ENCODE peak calls at places on chromosomes 6 and 20, in five cellular contexts. S is A549, Q is astrocyte of the cerebellum, L is IMR-90, B is PC-3. D is an unnamed sample.

GRCh38 chr6:77450924-77451323 is 12.4 kb downstream of the HTR1B start:
- DNase-seq in S (no peak), Q (no peak), L (peak), B (no peak), D (peak)

GRCh38 chr6:15247214-15247749 is 1.4 kb downstream of the JARID2 start:
- DNase-seq in S (no peak), Q (no peak), L (no peak), B (no peak), D (peak)

GRCh38 chr6:31076611-31077010 is 35.8 kb downstream of the C6orf15 start:
- DNase-seq in S (no peak), Q (no peak), L (no peak), B (no peak), D (no peak)

GRCh38 chr20:13739726-13740649 is 44.7 kb downstream of the ESF1 start:
- DNase-seq in S (no peak), Q (no peak), L (no peak), B (no peak), D (no peak)

GRCh38 chr20:45463113-45463512 is 6.4 kb upstream of the WFDC2 start:
- DNase-seq in S (no peak), Q (no peak), L (no peak), B (no peak), D (no peak)

GRCh38 chr6:107706516-107706915 is 117.6 kb downstream of the SCML4 start:
- DNase-seq in S (no peak), Q (no peak), L (no peak), B (no peak), D (no peak)

GRCh38 chr6:14129572-14129971 is 12.0 kb downstream of the CD83 start:
- DNase-seq in S (peak), Q (peak), L (peak), B (peak), D (peak)

GRCh38 chr6:12150812-12151432 is 138.8 kb downstream of the HIVEP1 start:
- DNase-seq in S (peak), Q (no peak), L (no peak), B (peak), D (peak)

GRCh38 chr20:37238426-37238825 is 23.2 kb downstream of the GHRH start:
- DNase-seq in S (no peak), Q (no peak), L (no peak), B (no peak), D (no peak)

GRCh38 chr6:160248538-160248937 is 10.1 kb downstream of the SLC22A2 start:
- DNase-seq in S (peak), Q (no peak), L (no peak), B (peak), D (peak)

GRCh38 chr6:158662607-158663464 is 13.0 kb downstream of the SYTL3 start:
- DNase-seq in S (no peak), Q (peak), L (peak), B (peak), D (no peak)

GRCh38 chr6:7784706-7785105 is 58.8 kb downstream of the BMP6 start:
- DNase-seq in S (no peak), Q (no peak), L (no peak), B (no peak), D (no peak)

GRCh38 chr6:97186416-97186999 is 96.5 kb downstream of the MMS22L start:
- DNase-seq in S (peak), Q (peak), L (peak), B (peak), D (peak)

GRCh38 chr20:58150772-58151171 is 77.7 kb downstream of the ANKRD60 start:
- DNase-seq in S (no peak), Q (no peak), L (no peak), B (no peak), D (no peak)

DNA sequence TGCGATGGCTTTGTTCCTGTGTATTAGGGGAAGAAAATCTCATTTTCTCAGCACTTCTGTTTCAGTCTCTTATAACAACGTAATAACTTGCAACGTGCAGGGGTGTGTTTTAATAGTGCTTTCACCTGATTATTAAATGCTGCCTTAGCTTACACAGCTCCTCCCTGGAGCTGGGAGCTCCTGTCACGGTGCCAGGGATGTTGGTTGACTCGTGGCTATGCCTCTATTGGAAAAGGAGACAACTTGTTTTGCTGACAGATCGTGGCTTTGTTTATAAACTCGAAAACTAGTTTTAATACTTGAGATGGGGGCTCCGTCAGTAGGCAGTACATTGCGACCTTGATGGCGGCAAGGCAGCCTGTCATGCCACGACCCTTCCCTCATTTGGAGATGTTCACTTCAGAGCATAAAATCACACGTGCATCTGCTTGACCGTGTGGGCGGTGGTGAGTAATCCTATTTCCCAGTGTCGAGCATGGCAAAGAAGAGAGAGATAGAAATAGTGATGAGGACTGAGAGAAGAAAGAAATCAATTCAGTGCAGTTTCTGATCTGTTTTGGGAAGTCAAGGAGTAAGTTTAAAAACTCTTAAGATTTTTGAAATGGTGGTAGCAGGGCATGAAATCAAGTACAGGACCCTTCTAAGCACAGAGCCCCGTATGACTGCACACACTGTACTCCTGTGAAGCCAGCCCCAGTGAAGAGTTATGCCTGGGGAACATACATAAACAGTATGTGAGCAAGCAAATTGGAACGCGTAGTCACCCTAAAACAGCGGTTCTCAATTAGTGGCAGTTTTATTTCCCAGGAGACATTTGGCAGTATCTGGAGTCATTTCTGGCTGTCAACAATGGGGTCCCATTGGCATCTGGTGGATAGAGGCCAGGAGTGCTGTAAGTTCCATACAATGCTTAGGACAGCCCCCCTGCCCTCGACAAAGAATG is 147.2 kb downstream of the DOK5 start:
- DNase-seq in S (no peak), Q (no peak), L (peak), B (no peak), D (no peak)
- H3K4me3 ChIP-seq in S (no peak), Q (no peak), L (no peak), B (no peak), D (no peak)

GRCh38 chr6:142280265-142280664 is 21.5 kb upstream of the ADGRG6 start:
- DNase-seq in S (no peak), Q (no peak), L (no peak), B (no peak), D (no peak)

GRCh38 chr6:142275146-142276006 is 26.4 kb upstream of the ADGRG6 start:
- DNase-seq in S (no peak), Q (no peak), L (peak), B (peak), D (peak)

GRCh38 chr6:142276256-142276655 is 25.6 kb upstream of the ADGRG6 start:
- DNase-seq in S (no peak), Q (no peak), L (no peak), B (no peak), D (no peak)

GRCh38 chr6:142280927-142281326 is 20.9 kb upstream of the ADGRG6 start:
- DNase-seq in S (no peak), Q (no peak), L (no peak), B (no peak), D (no peak)

GRCh38 chr6:142279350-142280180 is 22.2 kb upstream of the ADGRG6 start:
- DNase-seq in S (no peak), Q (no peak), L (peak), B (peak), D (peak)
- H3K4me3 ChIP-seq in S (no peak), Q (no peak), L (no peak), B (no peak), D (no peak)

GRCh38 chr20:56631318-56631989 is 2.3 kb downstream of the TFAP2C start:
- DNase-seq in S (no peak), Q (no peak), L (no peak), B (peak), D (no peak)
- H3K4me3 ChIP-seq in S (peak), Q (peak), L (no peak), B (peak), D (no peak)

GRCh38 chr6:104527311-104527710 is 332.4 kb downstream of the HACE1 start:
- DNase-seq in S (no peak), Q (no peak), L (no peak), B (no peak), D (no peak)
- H3K4me3 ChIP-seq in S (no peak), Q (no peak), L (no peak), B (no peak), D (no peak)

GRCh38 chr20:47338131-47338628 is 18.3 kb downstream of the ZMYND8 start:
- DNase-seq in S (no peak), Q (no peak), L (no peak), B (no peak), D (no peak)
- H3K4me3 ChIP-seq in S (no peak), Q (no peak), L (no peak), B (no peak), D (no peak)

GRCh38 chr6:136230219-136230980 is 19.7 kb downstream of the MTFR2 start:
- DNase-seq in S (peak), Q (no peak), L (peak), B (no peak), D (no peak)

GRCh38 chr6:136228811-136229210 is 21.3 kb downstream of the MTFR2 start:
- DNase-seq in S (no peak), Q (no peak), L (no peak), B (no peak), D (no peak)

GRCh38 chr6:136225496-136225895 is 24.6 kb downstream of the MTFR2 start:
- DNase-seq in S (peak), Q (no peak), L (peak), B (no peak), D (peak)

GRCh38 chr6:136226027-136226673 is 24.0 kb downstream of the MTFR2 start:
- DNase-seq in S (peak), Q (peak), L (peak), B (peak), D (peak)

GRCh38 chr6:136226674-136227377 is 23.3 kb downstream of the MTFR2 start:
- DNase-seq in S (no peak), Q (no peak), L (peak), B (no peak), D (no peak)
- H3K4me3 ChIP-seq in S (no peak), Q (no peak), L (no peak), B (peak), D (no peak)